ENCODE peak calls at places on chromosomes 3 and 15, in four cellular contexts. P is endothelial cell, H is smooth muscle cell of the brain vasculature, S is GM13976. Z is an unnamed sample.

GRCh38 chr15:29736745-29737023 is 85.6 kb downstream of the TJP1 start:
- DNase-seq in H (no peak), P (no peak), S (no peak), Z (no peak)

GRCh38 chr3:13227315-13228165 is 154.3 kb upstream of the IQSEC1 start:
- DNase-seq in H (no peak), P (no peak), S (no peak), Z (no peak)

GRCh38 chr15:78055923-78056713 is 21.4 kb downstream of the TBC1D2B start:
- DNase-seq in H (no peak), P (peak; percentile 18), S (no peak), Z (peak; percentile 43)

GRCh38 chr3:51967384-51968174 is at the start of gene PCBP4:
- DNase-seq in H (no peak), P (peak; percentile 52), S (peak; percentile 77), Z (peak; percentile 69)

GRCh38 chr3:183664913-183665381 is 29.5 kb downstream of the KLHL24 start:
- DNase-seq in S (no peak), P (no peak), H (peak; percentile 26), Z (no peak)

GRCh38 chr3:190172751-190173150 is 52.1 kb upstream of the P3H2 start:
- DNase-seq in S (no peak), H (no peak), P (no peak), Z (no peak)

GRCh38 chr15:25682349-25682748 is 180.8 kb downstream of the ATP10A start:
- DNase-seq in P (no peak), H (no peak), S (no peak), Z (no peak)

GRCh38 chr3:157914882-157915281 is 191.3 kb downstream of the SHOX2 start:
- DNase-seq in P (no peak), S (no peak), H (no peak), Z (no peak)

GRCh38 chr3:154885016-154885415 is 195.1 kb upstream of the MME start:
- DNase-seq in P (no peak), S (no peak), H (no peak), Z (no peak)

GRCh38 chr3:149589332-149589731 is 68.5 kb downstream of the WWTR1 start:
- DNase-seq in P (no peak), S (no peak), H (no peak), Z (no peak)

GRCh38 chr15:43762824-43763223 is 13.9 kb downstream of the ELL3 start:
- DNase-seq in P (no peak), S (no peak), H (no peak), Z (no peak)

GRCh38 chr15:96304839-96305238 is 25.7 kb upstream of the NR2F2 start:
- DNase-seq in H (no peak), S (no peak), P (no peak), Z (no peak)